ENCODE peak calls at places on chromosomes 11 and 22, in ten cellular contexts. K, B, G, Q, C, A, Y, J, O and T are unnamed samples.

GRCh38 chr11:117584056-117584830 is 212.8 kb downstream of the DSCAML1 start:
- DNase-seq in G (no peak), J (no peak), A (no peak), B (no peak), C (no peak), Y (peak; percentile 15), O (no peak), Q (no peak), K (no peak), T (peak; percentile 65)

GRCh38 chr22:45604239-45604711 is 67.4 kb upstream of the ATXN10 start:
- DNase-seq in J (no peak), Q (no peak), B (no peak), A (no peak), G (no peak), O (no peak), K (no peak), Y (no peak), C (no peak), T (no peak)

GRCh38 chr11:9017773-9018172 is 14.0 kb upstream of the NRIP3 start:
- DNase-seq in C (peak; percentile 52), J (no peak), O (no peak), B (peak; percentile 83), G (no peak), A (no peak), K (no peak), Q (peak; percentile 66), Y (no peak), T (no peak)

GRCh38 chr22:50626314-50626855 is 1.6 kb downstream of the ARSA start:
- DNase-seq in K (no peak), O (no peak), G (no peak), A (no peak), C (no peak), Y (peak; percentile 49), B (no peak), J (peak; percentile 24), Q (no peak), T (no peak)

GRCh38 chr22:29310065-29310862 is 3.8 kb downstream of the GAS2L1 start:
- DNase-seq in G (no peak), Q (no peak), K (no peak), Y (no peak), O (no peak), B (no peak), A (no peak), C (no peak), J (no peak), T (no peak)

GRCh38 chr11:33779849-33780528 is 5.7 kb upstream of the FBXO3 start:
- DNase-seq in J (no peak), Y (no peak), G (no peak), A (no peak), Q (no peak), K (peak; percentile 73), O (no peak), C (no peak), B (no peak), T (no peak)

GRCh38 chr22:28909375-28909774 is 26.0 kb downstream of the ZNRF3 start:
- DNase-seq in Q (no peak), O (no peak), C (no peak), G (no peak), K (no peak), A (no peak), B (no peak), J (no peak), Y (no peak), T (no peak)

GRCh38 chr11:66996609-66997273 is 21.6 kb downstream of the C11orf86 start:
- DNase-seq in Y (no peak), J (no peak), C (no peak), B (no peak), A (no peak), Q (no peak), O (no peak), K (peak; percentile 14), G (no peak), T (no peak)

GRCh38 chr11:112837162-112837826 is 123.9 kb upstream of the NCAM1 start:
- DNase-seq in B (no peak), K (peak; percentile 42), C (no peak), O (no peak), A (no peak), Q (peak; percentile 45), J (peak; percentile 59), Y (no peak), G (no peak), T (no peak)

GRCh38 chr22:31846161-31847115 is 92.6 kb downstream of the DEPDC5 start:
- DNase-seq in O (no peak), B (no peak), K (no peak), C (no peak), G (no peak), J (no peak), Y (no peak), A (no peak), Q (no peak), T (peak; percentile 45)

DNA sequence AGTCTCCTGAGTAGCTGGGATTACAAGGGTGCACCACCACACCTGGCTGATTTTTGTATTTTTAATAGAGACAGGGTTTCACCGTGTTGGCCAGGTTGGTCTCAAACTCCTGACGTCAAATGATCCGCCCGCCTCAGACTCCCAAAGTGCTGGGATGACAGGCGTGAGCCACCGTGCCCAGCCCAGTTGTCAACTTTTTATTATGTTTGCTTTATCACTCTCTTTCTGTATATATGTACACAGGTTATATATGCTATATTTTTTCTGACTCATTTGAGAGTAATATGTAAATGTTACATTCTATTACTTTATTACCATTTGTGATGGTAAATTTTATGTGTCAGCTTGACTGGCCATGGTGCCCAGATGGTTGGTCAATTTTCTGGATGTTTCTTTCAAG is 18.9 kb upstream of the DNAJB13 start:
- DNase-seq in A (no peak), J (no peak), Q (no peak), O (no peak), K (no peak), B (no peak), Y (no peak), G (no peak), C (no peak), T (no peak)
- H3K36me3 ChIP-seq in A (no peaks in the 10 kb centered on the region), J (peaks cover 71% of the 10 kb centered on the region), Q (peaks cover 23% of the 10 kb centered on the region), O (peaks cover 19% of the 10 kb centered on the region), K (peaks cover 24% of the 10 kb centered on the region), B (peaks cover 72% of the 10 kb centered on the region), Y (peaks cover 5% of the 10 kb centered on the region), G (no peaks in the 10 kb centered on the region), C (peaks cover 39% of the 10 kb centered on the region), T (peaks cover 55% of the 10 kb centered on the region)

DNA sequence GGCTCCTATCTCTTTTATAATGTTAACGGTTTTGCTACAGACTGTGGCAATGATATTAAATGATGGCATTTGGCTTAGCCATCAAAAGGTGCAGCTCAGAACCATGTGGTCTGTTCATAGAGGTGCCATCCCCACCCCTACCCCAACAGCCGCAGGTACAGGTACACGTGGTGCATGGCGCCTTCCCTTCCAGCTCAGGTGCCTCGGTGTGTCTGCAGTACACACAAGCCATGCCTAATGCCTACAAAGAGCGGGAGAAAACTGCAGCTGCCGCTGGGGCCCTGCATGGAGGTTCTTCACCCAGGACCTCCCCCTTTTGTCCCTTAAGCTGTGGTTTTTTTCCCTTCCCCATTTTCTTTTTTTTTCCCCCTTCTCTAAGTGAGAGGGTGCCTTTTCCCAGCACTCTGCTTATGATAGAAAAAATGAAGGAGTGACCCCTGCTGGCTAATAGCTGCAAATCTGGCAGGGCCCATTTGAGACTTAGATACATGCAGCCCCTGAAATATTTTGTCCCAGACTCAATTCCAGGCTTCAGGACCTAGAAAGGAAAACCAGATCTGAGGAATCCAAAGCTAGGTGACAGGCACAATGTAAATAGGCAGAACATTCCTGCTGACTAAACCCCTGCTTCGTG is 6.5 kb downstream of the OR52M1 start:
- DNase-seq in A (no peak), C (no peak), B (no peak), J (no peak), K (no peak), G (no peak), O (no peak), Y (no peak), Q (no peak), T (no peak)
- TF ChIP-seq CTCF in A (no peak), C (no peak), B (no peak), J (no peak), K (no peak), G (no peak), O (no peak), Y (no peak), Q (no peak), T (no peak)

DNA sequence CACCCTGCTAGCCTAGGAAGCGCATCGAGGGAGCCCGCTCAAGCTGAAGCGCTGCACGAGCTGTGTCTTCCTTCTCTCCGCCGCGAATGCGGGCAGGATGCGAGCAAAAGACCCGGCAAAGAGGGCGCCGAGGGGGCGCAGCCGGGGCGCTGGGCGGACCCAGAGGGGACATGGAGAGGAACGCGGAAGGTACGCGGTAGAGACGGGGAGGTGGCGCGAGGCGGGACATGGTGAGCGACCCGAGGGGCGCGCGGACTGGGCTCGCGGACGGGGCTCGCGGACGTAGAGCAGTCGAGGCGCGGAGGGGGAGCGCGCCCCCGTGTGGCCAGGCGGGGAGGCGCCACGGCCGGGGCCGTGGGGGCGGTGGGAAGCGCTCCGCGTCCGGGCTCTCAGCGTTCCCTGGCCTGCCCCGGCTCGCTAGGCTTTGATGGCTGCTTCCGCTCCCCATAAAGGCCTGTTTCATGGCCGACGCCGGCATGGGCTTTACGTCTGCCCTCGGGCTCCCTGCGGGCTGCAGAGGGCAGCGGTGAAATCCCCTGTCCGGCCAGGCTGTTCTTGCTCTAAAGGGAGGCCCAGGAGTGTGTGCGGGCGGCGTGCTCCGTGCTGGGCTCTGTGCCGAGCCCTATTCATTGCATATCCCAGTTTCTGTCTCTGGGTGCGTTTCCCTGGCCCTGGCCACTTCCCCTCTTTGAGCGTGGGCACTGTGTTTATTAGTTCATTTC is 31.2 kb upstream of the TRIM29 start:
- DNase-seq in A (peak; percentile 58), K (peak; percentile 76), C (peak; percentile 22), Y (no peak), Q (peak; percentile 44), O (peak; percentile 42), B (peak; percentile 81), G (no peak), J (peak; percentile 75), T (no peak)
- H3K27ac ChIP-seq in A (no peak overlapping the region), K (no peak overlapping the region), C (no peak overlapping the region), Y (peak overlapping the region; percentile 76), Q (no peak overlapping the region), O (no peak overlapping the region), B (no peak overlapping the region), G (peak overlapping the region; percentile 17), J (peak overlapping the region; percentile 45), T (peak overlapping the region; percentile 39)

GRCh38 chr22:17803871-17804270 is 29.6 kb upstream of the BID start:
- DNase-seq in J (no peak), G (no peak), A (no peak), B (no peak), Y (no peak), K (no peak), Q (no peak), O (no peak), C (no peak), T (no peak)
- H3K36me3 ChIP-seq in J (peaks cover 61% of the 10 kb centered on the region), G (no peaks in the 10 kb centered on the region), A (peaks cover 2% of the 10 kb centered on the region), B (peaks cover 41% of the 10 kb centered on the region), Y (no peaks in the 10 kb centered on the region), K (peaks cover 17% of the 10 kb centered on the region), Q (peaks cover 16% of the 10 kb centered on the region), O (no peaks in the 10 kb centered on the region), C (no peaks in the 10 kb centered on the region), T (peaks cover 48% of the 10 kb centered on the region)

DNA sequence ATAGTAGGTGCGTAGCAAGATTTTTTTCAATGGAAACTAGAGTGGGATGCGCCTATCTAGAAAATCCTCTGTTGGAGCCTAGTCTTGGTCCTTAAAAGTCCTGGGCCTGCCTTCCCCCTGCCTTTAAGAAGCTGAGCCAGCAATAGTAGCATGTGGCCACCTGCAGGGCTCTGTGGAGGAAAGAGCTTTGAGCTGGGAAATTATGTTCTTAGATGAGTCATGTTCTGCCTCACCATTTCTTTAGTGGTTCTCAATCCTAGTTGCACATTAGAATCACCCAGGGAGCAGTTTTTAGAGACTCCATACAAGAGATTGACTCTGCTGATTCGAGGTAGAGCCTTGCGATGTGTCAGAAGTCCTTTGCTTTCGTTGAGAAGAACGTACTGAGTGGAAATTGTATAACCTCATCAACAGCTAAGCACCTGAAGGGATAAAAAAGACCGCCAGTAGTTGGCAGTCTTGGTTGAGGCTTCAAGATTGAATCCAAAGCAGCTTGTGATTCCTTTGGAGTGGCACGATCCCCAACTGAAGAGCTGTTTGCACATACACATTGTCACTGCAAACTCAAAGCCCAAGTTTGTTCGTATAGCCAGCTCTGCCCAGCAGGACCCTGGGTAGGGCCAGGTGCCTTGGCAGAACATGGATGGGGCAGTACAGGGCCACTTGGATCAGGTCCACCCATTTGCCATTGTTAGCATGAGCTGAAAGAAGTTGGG is 133.3 kb downstream of the COMMD9 start:
- DNase-seq in O (no peak), J (no peak), B (no peak), K (no peak), Q (no peak), A (peak; percentile 24), C (no peak), G (no peak), Y (no peak), T (no peak)
- TF ChIP-seq CTCF in O (no peak), J (no peak), B (no peak), K (peak; percentile 18), Q (no peak), A (no peak), C (no peak), G (no peak), Y (no peak), T (no peak)